ENCODE peak calls at places on chromosomes 5 and 9, in nine cellular contexts. One of them, this sample, is unnamed.

GRCh38 chr9:136745389-136746218 is 2.7 kb downstream of the LCN6 start:
- DNase-seq in PC-3: no peak
- DNase-seq in activated naive CD4-positive, alpha-beta T cell treated with anti-CD3 and anti-CD28 coated beads, Interleukin-2, amount 10 ng/mL, durations not matched to agents 7 days and 5 days: no peak
- DNase-seq in posterior vena cava: no peak
- DNase-seq in mucosa of descending colon: peak
- DNase-seq in cardiac fibroblast: no peak
- DNase-seq in astrocyte of the spinal cord: no peak
- DNase-seq in T-cell: no peak
- DNase-seq in stimulated activated CD4-positive, alpha-beta T cell treated with anti-CD3 and anti-CD28 coated beads, Interleukin-4, amount 100 ng/mL, for 1 hour: no peak
- DNase-seq in this sample: no peak

GRCh38 chr9:28808042-28808441 is 1234.8 kb upstream of the C9orf72 start:
- DNase-seq in PC-3: peak
- DNase-seq in activated naive CD4-positive, alpha-beta T cell treated with anti-CD3 and anti-CD28 coated beads, Interleukin-2, amount 10 ng/mL, durations not matched to agents 7 days and 5 days: no peak
- DNase-seq in posterior vena cava: no peak
- DNase-seq in mucosa of descending colon: no peak
- DNase-seq in cardiac fibroblast: peak
- DNase-seq in astrocyte of the spinal cord: peak
- DNase-seq in T-cell: no peak
- DNase-seq in stimulated activated CD4-positive, alpha-beta T cell treated with anti-CD3 and anti-CD28 coated beads, Interleukin-4, amount 100 ng/mL, for 1 hour: no peak
- DNase-seq in this sample: no peak

GRCh38 chr9:6877671-6878161 is 119.9 kb downstream of the KDM4C start:
- DNase-seq in PC-3: peak
- DNase-seq in activated naive CD4-positive, alpha-beta T cell treated with anti-CD3 and anti-CD28 coated beads, Interleukin-2, amount 10 ng/mL, durations not matched to agents 7 days and 5 days: no peak
- DNase-seq in posterior vena cava: no peak
- DNase-seq in mucosa of descending colon: no peak
- DNase-seq in cardiac fibroblast: peak
- DNase-seq in astrocyte of the spinal cord: peak
- DNase-seq in T-cell: no peak
- DNase-seq in stimulated activated CD4-positive, alpha-beta T cell treated with anti-CD3 and anti-CD28 coated beads, Interleukin-4, amount 100 ng/mL, for 1 hour: no peak
- DNase-seq in this sample: no peak

GRCh38 chr5:173315495-173316352 is 12.5 kb downstream of the STC2 start:
- DNase-seq in PC-3: peak
- DNase-seq in activated naive CD4-positive, alpha-beta T cell treated with anti-CD3 and anti-CD28 coated beads, Interleukin-2, amount 10 ng/mL, durations not matched to agents 7 days and 5 days: no peak
- DNase-seq in posterior vena cava: peak
- DNase-seq in mucosa of descending colon: no peak
- DNase-seq in cardiac fibroblast: peak
- DNase-seq in astrocyte of the spinal cord: peak
- DNase-seq in T-cell: no peak
- DNase-seq in stimulated activated CD4-positive, alpha-beta T cell treated with anti-CD3 and anti-CD28 coated beads, Interleukin-4, amount 100 ng/mL, for 1 hour: no peak
- DNase-seq in this sample: no peak

GRCh38 chr5:2851895-2852294 is 100.4 kb upstream of the IRX2 start:
- DNase-seq in PC-3: no peak
- DNase-seq in activated naive CD4-positive, alpha-beta T cell treated with anti-CD3 and anti-CD28 coated beads, Interleukin-2, amount 10 ng/mL, durations not matched to agents 7 days and 5 days: no peak
- DNase-seq in posterior vena cava: no peak
- DNase-seq in mucosa of descending colon: no peak
- DNase-seq in cardiac fibroblast: no peak
- DNase-seq in astrocyte of the spinal cord: no peak
- DNase-seq in T-cell: no peak
- DNase-seq in stimulated activated CD4-positive, alpha-beta T cell treated with anti-CD3 and anti-CD28 coated beads, Interleukin-4, amount 100 ng/mL, for 1 hour: no peak
- DNase-seq in this sample: no peak

GRCh38 chr5:106843812-106844416 is 826.8 kb downstream of the EFNA5 start:
- DNase-seq in PC-3: peak
- DNase-seq in activated naive CD4-positive, alpha-beta T cell treated with anti-CD3 and anti-CD28 coated beads, Interleukin-2, amount 10 ng/mL, durations not matched to agents 7 days and 5 days: no peak
- DNase-seq in posterior vena cava: no peak
- DNase-seq in mucosa of descending colon: no peak
- DNase-seq in cardiac fibroblast: peak
- DNase-seq in astrocyte of the spinal cord: peak
- DNase-seq in T-cell: no peak
- DNase-seq in stimulated activated CD4-positive, alpha-beta T cell treated with anti-CD3 and anti-CD28 coated beads, Interleukin-4, amount 100 ng/mL, for 1 hour: no peak
- DNase-seq in this sample: no peak

GRCh38 chr5:31364881-31365636 is 166.8 kb downstream of the DROSHA start:
- DNase-seq in PC-3: peak
- DNase-seq in activated naive CD4-positive, alpha-beta T cell treated with anti-CD3 and anti-CD28 coated beads, Interleukin-2, amount 10 ng/mL, durations not matched to agents 7 days and 5 days: no peak
- DNase-seq in posterior vena cava: no peak
- DNase-seq in mucosa of descending colon: no peak
- DNase-seq in cardiac fibroblast: peak
- DNase-seq in astrocyte of the spinal cord: peak
- DNase-seq in T-cell: no peak
- DNase-seq in stimulated activated CD4-positive, alpha-beta T cell treated with anti-CD3 and anti-CD28 coated beads, Interleukin-4, amount 100 ng/mL, for 1 hour: no peak
- DNase-seq in this sample: no peak

GRCh38 chr9:126704157-126704941 is 90.6 kb downstream of the LMX1B start:
- DNase-seq in PC-3: peak
- DNase-seq in activated naive CD4-positive, alpha-beta T cell treated with anti-CD3 and anti-CD28 coated beads, Interleukin-2, amount 10 ng/mL, durations not matched to agents 7 days and 5 days: peak
- DNase-seq in posterior vena cava: peak
- DNase-seq in mucosa of descending colon: no peak
- DNase-seq in cardiac fibroblast: peak
- DNase-seq in astrocyte of the spinal cord: peak
- DNase-seq in T-cell: no peak
- DNase-seq in stimulated activated CD4-positive, alpha-beta T cell treated with anti-CD3 and anti-CD28 coated beads, Interleukin-4, amount 100 ng/mL, for 1 hour: peak
- DNase-seq in this sample: peak

GRCh38 chr5:159345861-159346260 is 15.6 kb upstream of the IL12B start:
- DNase-seq in PC-3: no peak
- DNase-seq in activated naive CD4-positive, alpha-beta T cell treated with anti-CD3 and anti-CD28 coated beads, Interleukin-2, amount 10 ng/mL, durations not matched to agents 7 days and 5 days: no peak
- DNase-seq in posterior vena cava: no peak
- DNase-seq in mucosa of descending colon: no peak
- DNase-seq in cardiac fibroblast: no peak
- DNase-seq in astrocyte of the spinal cord: no peak
- DNase-seq in T-cell: no peak
- DNase-seq in stimulated activated CD4-positive, alpha-beta T cell treated with anti-CD3 and anti-CD28 coated beads, Interleukin-4, amount 100 ng/mL, for 1 hour: no peak
- DNase-seq in this sample: no peak

GRCh38 chr9:103037508-103038477 is 42.7 kb downstream of the CYLC2 start:
- DNase-seq in PC-3: peak
- DNase-seq in activated naive CD4-positive, alpha-beta T cell treated with anti-CD3 and anti-CD28 coated beads, Interleukin-2, amount 10 ng/mL, durations not matched to agents 7 days and 5 days: no peak
- DNase-seq in posterior vena cava: no peak
- DNase-seq in mucosa of descending colon: no peak
- DNase-seq in cardiac fibroblast: peak
- DNase-seq in astrocyte of the spinal cord: peak
- DNase-seq in T-cell: no peak
- DNase-seq in stimulated activated CD4-positive, alpha-beta T cell treated with anti-CD3 and anti-CD28 coated beads, Interleukin-4, amount 100 ng/mL, for 1 hour: no peak
- DNase-seq in this sample: no peak

GRCh38 chr5:134769206-134769605 is 10.6 kb downstream of the DDX46 start:
- DNase-seq in PC-3: peak
- DNase-seq in activated naive CD4-positive, alpha-beta T cell treated with anti-CD3 and anti-CD28 coated beads, Interleukin-2, amount 10 ng/mL, durations not matched to agents 7 days and 5 days: no peak
- DNase-seq in posterior vena cava: no peak
- DNase-seq in mucosa of descending colon: no peak
- DNase-seq in cardiac fibroblast: peak
- DNase-seq in astrocyte of the spinal cord: no peak
- DNase-seq in T-cell: no peak
- DNase-seq in stimulated activated CD4-positive, alpha-beta T cell treated with anti-CD3 and anti-CD28 coated beads, Interleukin-4, amount 100 ng/mL, for 1 hour: no peak
- DNase-seq in this sample: no peak

GRCh38 chr5:71899865-71900342 is 180.8 kb downstream of the CARTPT start:
- DNase-seq in PC-3: peak
- DNase-seq in activated naive CD4-positive, alpha-beta T cell treated with anti-CD3 and anti-CD28 coated beads, Interleukin-2, amount 10 ng/mL, durations not matched to agents 7 days and 5 days: no peak
- DNase-seq in posterior vena cava: no peak
- DNase-seq in mucosa of descending colon: no peak
- DNase-seq in cardiac fibroblast: no peak
- DNase-seq in astrocyte of the spinal cord: no peak
- DNase-seq in T-cell: no peak
- DNase-seq in stimulated activated CD4-positive, alpha-beta T cell treated with anti-CD3 and anti-CD28 coated beads, Interleukin-4, amount 100 ng/mL, for 1 hour: no peak
- DNase-seq in this sample: no peak

GRCh38 chr5:94366811-94367210 is 251.6 kb downstream of the KIAA0825 start:
- DNase-seq in PC-3: peak
- DNase-seq in activated naive CD4-positive, alpha-beta T cell treated with anti-CD3 and anti-CD28 coated beads, Interleukin-2, amount 10 ng/mL, durations not matched to agents 7 days and 5 days: no peak
- DNase-seq in posterior vena cava: no peak
- DNase-seq in mucosa of descending colon: no peak
- DNase-seq in cardiac fibroblast: no peak
- DNase-seq in astrocyte of the spinal cord: no peak
- DNase-seq in T-cell: no peak
- DNase-seq in stimulated activated CD4-positive, alpha-beta T cell treated with anti-CD3 and anti-CD28 coated beads, Interleukin-4, amount 100 ng/mL, for 1 hour: no peak
- DNase-seq in this sample: no peak

GRCh38 chr9:136342191-136343120 is 15.1 kb downstream of the GPSM1 start:
- DNase-seq in PC-3: no peak
- DNase-seq in activated naive CD4-positive, alpha-beta T cell treated with anti-CD3 and anti-CD28 coated beads, Interleukin-2, amount 10 ng/mL, durations not matched to agents 7 days and 5 days: peak
- DNase-seq in posterior vena cava: peak
- DNase-seq in mucosa of descending colon: peak
- DNase-seq in cardiac fibroblast: peak
- DNase-seq in astrocyte of the spinal cord: peak
- DNase-seq in T-cell: peak
- DNase-seq in stimulated activated CD4-positive, alpha-beta T cell treated with anti-CD3 and anti-CD28 coated beads, Interleukin-4, amount 100 ng/mL, for 1 hour: peak
- DNase-seq in this sample: peak

GRCh38 chr9:126487856-126488255 is 125.9 kb upstream of the LMX1B start:
- DNase-seq in PC-3: no peak
- DNase-seq in activated naive CD4-positive, alpha-beta T cell treated with anti-CD3 and anti-CD28 coated beads, Interleukin-2, amount 10 ng/mL, durations not matched to agents 7 days and 5 days: no peak
- DNase-seq in posterior vena cava: peak
- DNase-seq in mucosa of descending colon: no peak
- DNase-seq in cardiac fibroblast: no peak
- DNase-seq in astrocyte of the spinal cord: no peak
- DNase-seq in T-cell: no peak
- DNase-seq in stimulated activated CD4-positive, alpha-beta T cell treated with anti-CD3 and anti-CD28 coated beads, Interleukin-4, amount 100 ng/mL, for 1 hour: no peak
- DNase-seq in this sample: no peak

GRCh38 chr9:114098660-114099522 is at the start of gene KIF12:
- DNase-seq in PC-3: peak
- DNase-seq in activated naive CD4-positive, alpha-beta T cell treated with anti-CD3 and anti-CD28 coated beads, Interleukin-2, amount 10 ng/mL, durations not matched to agents 7 days and 5 days: peak
- DNase-seq in posterior vena cava: peak
- DNase-seq in mucosa of descending colon: peak
- DNase-seq in cardiac fibroblast: no peak
- DNase-seq in astrocyte of the spinal cord: no peak
- DNase-seq in T-cell: peak
- DNase-seq in stimulated activated CD4-positive, alpha-beta T cell treated with anti-CD3 and anti-CD28 coated beads, Interleukin-4, amount 100 ng/mL, for 1 hour: peak
- DNase-seq in this sample: peak

GRCh38 chr5:14440598-14441401 is 140.8 kb upstream of the OTULINL start:
- DNase-seq in PC-3: no peak
- DNase-seq in activated naive CD4-positive, alpha-beta T cell treated with anti-CD3 and anti-CD28 coated beads, Interleukin-2, amount 10 ng/mL, durations not matched to agents 7 days and 5 days: no peak
- DNase-seq in posterior vena cava: peak
- DNase-seq in mucosa of descending colon: no peak
- DNase-seq in cardiac fibroblast: peak
- DNase-seq in astrocyte of the spinal cord: peak
- DNase-seq in T-cell: no peak
- DNase-seq in stimulated activated CD4-positive, alpha-beta T cell treated with anti-CD3 and anti-CD28 coated beads, Interleukin-4, amount 100 ng/mL, for 1 hour: no peak
- DNase-seq in this sample: no peak

GRCh38 chr9:99121604-99122003 is 16.7 kb downstream of the TGFBR1 start:
- DNase-seq in PC-3: no peak
- DNase-seq in activated naive CD4-positive, alpha-beta T cell treated with anti-CD3 and anti-CD28 coated beads, Interleukin-2, amount 10 ng/mL, durations not matched to agents 7 days and 5 days: no peak
- DNase-seq in posterior vena cava: no peak
- DNase-seq in mucosa of descending colon: no peak
- DNase-seq in cardiac fibroblast: no peak
- DNase-seq in astrocyte of the spinal cord: no peak
- DNase-seq in T-cell: no peak
- DNase-seq in stimulated activated CD4-positive, alpha-beta T cell treated with anti-CD3 and anti-CD28 coated beads, Interleukin-4, amount 100 ng/mL, for 1 hour: no peak
- DNase-seq in this sample: no peak

GRCh38 chr9:79111653-79112052 is 460.1 kb upstream of the TLE4 start:
- DNase-seq in PC-3: no peak
- DNase-seq in activated naive CD4-positive, alpha-beta T cell treated with anti-CD3 and anti-CD28 coated beads, Interleukin-2, amount 10 ng/mL, durations not matched to agents 7 days and 5 days: no peak
- DNase-seq in posterior vena cava: no peak
- DNase-seq in mucosa of descending colon: no peak
- DNase-seq in cardiac fibroblast: no peak
- DNase-seq in astrocyte of the spinal cord: no peak
- DNase-seq in T-cell: no peak
- DNase-seq in stimulated activated CD4-positive, alpha-beta T cell treated with anti-CD3 and anti-CD28 coated beads, Interleukin-4, amount 100 ng/mL, for 1 hour: no peak
- DNase-seq in this sample: no peak

GRCh38 chr5:172731286-172732073 is 39.5 kb downstream of the DUSP1 start:
- DNase-seq in PC-3: peak
- DNase-seq in activated naive CD4-positive, alpha-beta T cell treated with anti-CD3 and anti-CD28 coated beads, Interleukin-2, amount 10 ng/mL, durations not matched to agents 7 days and 5 days: no peak
- DNase-seq in posterior vena cava: peak
- DNase-seq in mucosa of descending colon: peak
- DNase-seq in cardiac fibroblast: no peak
- DNase-seq in astrocyte of the spinal cord: no peak
- DNase-seq in T-cell: no peak
- DNase-seq in stimulated activated CD4-positive, alpha-beta T cell treated with anti-CD3 and anti-CD28 coated beads, Interleukin-4, amount 100 ng/mL, for 1 hour: no peak
- DNase-seq in this sample: peak

GRCh38 chr9:93085676-93086075 is 10.3 kb upstream of the CARD19 start:
- DNase-seq in PC-3: no peak
- DNase-seq in activated naive CD4-positive, alpha-beta T cell treated with anti-CD3 and anti-CD28 coated beads, Interleukin-2, amount 10 ng/mL, durations not matched to agents 7 days and 5 days: peak
- DNase-seq in posterior vena cava: peak
- DNase-seq in mucosa of descending colon: peak
- DNase-seq in cardiac fibroblast: no peak
- DNase-seq in astrocyte of the spinal cord: no peak
- DNase-seq in T-cell: no peak
- DNase-seq in stimulated activated CD4-positive, alpha-beta T cell treated with anti-CD3 and anti-CD28 coated beads, Interleukin-4, amount 100 ng/mL, for 1 hour: no peak
- DNase-seq in this sample: no peak

This sample was measured in left colon.